ENCODE peak calls at places on chromosomes 4 and X, in six cellular contexts. U, N, I, M, T and Y are unnamed samples. For H3K36me3, the result is how much of the 10 kb centered on the place peaks cover.

GRCh38 chr4:88006956-88007303 is 505 bp upstream of the PKD2 start:
- DNase-seq in I (no peak), U (no peak), M (peak), T (no peak), N (no peak), Y (no peak)

GRCh38 chrX:11427082-11428033 is 134.1 kb downstream of the AMELX start:
- DNase-seq in M (peak), I (no peak), T (no peak), U (no peak), N (no peak), Y (peak)

GRCh38 chrX:71636438-71637252 is 18.3 kb upstream of the CXCR3 start:
- DNase-seq in N (no peak), M (no peak), T (no peak), I (no peak), U (no peak), Y (no peak)

GRCh38 chrX:147476008-147476407 is 435.7 kb upstream of the FMR1 start:
- DNase-seq in N (peak), I (no peak), U (no peak), M (peak), T (no peak), Y (no peak)

GRCh38 chr4:6447561-6448290 is 24.7 kb downstream of the PPP2R2C start:
- DNase-seq in I (no peak), N (no peak), T (no peak), U (no peak), M (no peak), Y (no peak)

GRCh38 chrX:113644426-113644825 is 803.8 kb upstream of the AMOT start:
- DNase-seq in U (no peak), M (no peak), I (no peak), T (peak), N (no peak), Y (no peak)

GRCh38 chrX:40975951-40976350 is 109.3 kb upstream of the USP9X start:
- DNase-seq in U (no peak), M (no peak), T (no peak), I (no peak), N (peak), Y (no peak)

GRCh38 chrX:49915352-49916222 is 6.8 kb upstream of the CLCN5 start:
- DNase-seq in N (peak), U (peak), T (peak), I (no peak), M (peak), Y (peak)

GRCh38 chrX:43813898-43814297 is 68.4 kb downstream of the MAOB start:
- DNase-seq in T (no peak), I (no peak), U (no peak), N (peak), M (peak), Y (peak)

GRCh38 chr4:85747871-85748491 is 273.0 kb downstream of the ARHGAP24 start:
- DNase-seq in I (no peak), N (peak), T (peak), M (peak), U (peak), Y (peak)

GRCh38 chr4:36772154-36772516 is 472.4 kb upstream of the NWD2 start:
- DNase-seq in T (no peak), U (no peak), N (no peak), I (no peak), M (no peak), Y (no peak)

GRCh38 chr4:3223986-3224748 is 24.8 kb upstream of the MSANTD1 start:
- DNase-seq in I (no peak), N (no peak), T (no peak), U (no peak), M (no peak), Y (no peak)

GRCh38 chr4:154049457-154050181 is 260.7 kb upstream of the SFRP2 start:
- DNase-seq in U (no peak), M (peak), I (peak), T (peak), N (peak), Y (no peak)

GRCh38 chrX:40127052-40127451 is 29.3 kb upstream of the BCOR start:
- DNase-seq in T (no peak), I (no peak), U (no peak), N (no peak), M (no peak), Y (no peak)

GRCh38 chrX:150889131-150889530 is 9.3 kb downstream of the CD99L2 start:
- DNase-seq in M (no peak), N (no peak), T (no peak), U (no peak), I (no peak), Y (no peak)

GRCh38 chrX:30680618-30681017 is 27.4 kb downstream of the GK start:
- DNase-seq in T (no peak), U (no peak), I (no peak), N (no peak), M (peak), Y (no peak)

GRCh38 chrX:152831391-152831790 is 528 bp downstream of the NSDHL start:
- DNase-seq in I (no peak), M (no peak), T (no peak), N (no peak), U (no peak), Y (no peak)

GRCh38 chr4:37662306-37662705 is 23.9 kb downstream of the RELL1 start:
- DNase-seq in M (no peak), U (no peak), N (no peak), I (no peak), T (no peak), Y (no peak)

GRCh38 chr4:7016512-7016911 is 26.7 kb upstream of the TADA2B start:
- DNase-seq in I (no peak), M (no peak), N (no peak), T (no peak), U (no peak), Y (no peak)

GRCh38 chrX:56978172-56978571 is 17.2 kb downstream of the SPIN3 start:
- DNase-seq in U (peak), I (no peak), T (peak), N (peak), M (peak), Y (no peak)

GRCh38 chrX:52574416-52575275 is 57.8 kb upstream of the XAGE1B start:
- DNase-seq in U (peak), I (no peak), M (peak), T (peak), N (peak), Y (peak)

GRCh38 chr4:17544205-17544604 is 29.2 kb downstream of the CLRN2 start:
- DNase-seq in N (peak), I (peak), U (no peak), M (peak), T (peak), Y (no peak)

GRCh38 chr4:28557755-28558154 is 1697.1 kb downstream of the STIM2 start:
- DNase-seq in N (peak), U (peak), I (no peak), T (peak), M (no peak), Y (no peak)

GRCh38 chr4:19930742-19931141 is 321.0 kb upstream of the SLIT2 start:
- DNase-seq in I (no peak), M (no peak), T (no peak), U (no peak), N (no peak), Y (no peak)

GRCh38 chrX:57445046-57445445 is 146.8 kb upstream of the ZXDB start:
- DNase-seq in N (peak), U (no peak), I (no peak), T (no peak), M (peak), Y (no peak)

GRCh38 chr4:1213336-1213995 is 35.5 kb downstream of the CTBP1 start:
- DNase-seq in T (no peak), U (no peak), M (no peak), N (no peak), I (no peak), Y (no peak)
- H3K36me3 ChIP-seq in T (half or more), U (half or more), M (under half), N (half or more), I (under half), Y (half or more)

GRCh38 chr4:24322517-24322916 is 261.8 kb downstream of the DHX15 start:
- DNase-seq in I (no peak), M (peak), T (no peak), U (peak), N (no peak), Y (no peak)
- H2BK120ac ChIP-seq in I (peak), M (no peak), T (no peak), U (no peak), N (no peak), Y (no peak)

GRCh38 chr4:99847362-99847976 is 30.8 kb downstream of the DAPP1 start:
- DNase-seq in U (no peak), M (no peak), I (no peak), N (peak), T (no peak), Y (no peak)
- H3K36me3 ChIP-seq in U (under half), M (under half), I (under half), N (under half), T (under half), Y (under half)

DNA sequence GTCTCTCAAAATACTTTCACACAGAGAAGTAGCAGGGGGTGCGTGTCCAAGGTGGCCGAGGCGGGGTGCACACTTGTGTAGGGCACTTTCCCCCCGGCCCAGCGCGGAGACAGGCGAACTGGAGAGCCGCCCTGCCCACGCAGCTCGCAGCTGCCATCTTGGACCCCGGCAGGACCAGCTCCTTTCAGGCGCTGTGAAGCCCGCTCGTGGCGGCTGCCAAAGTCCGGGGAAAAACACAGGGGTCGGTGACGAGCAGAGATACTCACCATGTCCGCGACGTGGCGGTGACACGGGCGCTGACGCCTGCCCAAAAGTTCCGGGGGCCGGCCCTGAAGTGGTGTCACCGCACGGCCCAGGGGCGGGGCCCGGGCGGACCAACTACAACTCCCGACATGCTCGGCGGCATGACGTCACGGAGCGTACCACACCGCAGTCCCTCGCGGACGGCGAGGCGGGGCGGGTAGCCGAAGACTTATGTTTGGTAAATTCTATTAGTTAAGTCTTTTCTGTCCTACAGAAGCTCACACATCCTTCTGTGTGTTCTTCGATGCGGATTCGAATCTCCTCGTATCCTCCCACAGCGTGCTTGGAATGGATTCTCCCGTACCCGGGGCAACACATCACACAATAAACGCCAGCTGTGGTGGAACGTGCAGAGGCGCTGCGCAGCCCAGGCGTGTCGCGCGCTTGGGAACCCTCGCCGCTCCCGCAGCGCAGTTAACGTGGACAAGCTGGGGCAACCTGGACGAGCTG is at the start of gene UFSP2:
- DNase-seq in U (peak), I (peak), M (peak), N (peak), T (peak), Y (peak)
- H2BK120ac ChIP-seq in U (peak), I (peak), M (no peak), N (peak), T (no peak), Y (no peak)